ENCODE peak calls at places on chromosome 14, in eight cellular contexts. T is HFF-Myc; Q is foreskin fibroblast; M is A549; O is PC-9; B is choroid plexus epithelial cell; Z is CD4-positive, alpha-beta T cell; F is Calu3. R is an unnamed sample.

GRCh38 chr14:103540816-103541493 is 12.0 kb downstream of the TRMT61A start:
- DNase-seq in T (no peak), Q (no peak), M (no peak), O (no peak), B (no peak), Z (no peak), F (no peak), R (peak; percentile 7)

GRCh38 chr14:63544641-63545234 is 1.6 kb upstream of the PPP2R5E start:
- DNase-seq in T (no peak), Q (peak; percentile 33), M (peak; percentile 38), O (no peak), B (peak; percentile 67), Z (no peak), F (peak; percentile 6), R (no peak)

GRCh38 chr14:54446201-54446693 is 5.1 kb upstream of the CNIH1 start:
- DNase-seq in T (no peak), Q (no peak), M (no peak), O (no peak), B (peak; percentile 33), Z (no peak), F (peak; percentile 26), R (no peak)

GRCh38 chr14:39988939-39989338 is 556.7 kb upstream of the FBXO33 start:
- DNase-seq in T (no peak), Q (no peak), M (peak; percentile 57), O (peak; percentile 35), B (peak; percentile 43), Z (no peak), F (peak; percentile 1), R (no peak)

GRCh38 chr14:99621948-99622347 is 17.9 kb upstream of the CCDC85C start:
- DNase-seq in T (no peak), Q (no peak), M (no peak), O (peak; percentile 80), B (no peak), Z (no peak), F (no peak), R (no peak)

GRCh38 chr14:28406181-28406580 is 360.4 kb upstream of the FOXG1 start:
- DNase-seq in T (no peak), Q (no peak), M (no peak), O (no peak), B (peak; percentile 65), Z (no peak), F (no peak), R (no peak)

GRCh38 chr14:32564591-32564990 is 235.5 kb downstream of the AKAP6 start:
- DNase-seq in T (no peak), Q (no peak), M (no peak), O (no peak), B (peak; percentile 67), Z (no peak), F (no peak), R (no peak)

GRCh38 chr14:83006071-83006670 is 1472.5 kb upstream of the SEL1L start:
- DNase-seq in T (no peak), Q (no peak), M (no peak), O (no peak), B (no peak), Z (no peak), F (no peak), R (no peak)

GRCh38 chr14:35829449-35829848 is 3.3 kb downstream of the BRMS1L start:
- DNase-seq in T (no peak), Q (no peak), M (no peak), O (no peak), B (peak; percentile 19), Z (no peak), F (no peak), R (no peak)

GRCh38 chr14:24274101-24274543 is 2.7 kb upstream of the RABGGTA start:
- DNase-seq in T (no peak), Q (no peak), M (no peak), O (peak; percentile 86), B (no peak), Z (no peak), F (peak; percentile 13), R (no peak)

GRCh38 chr14:62307844-62308243 is 545.6 kb downstream of the SNAPC1 start:
- DNase-seq in T (no peak), Q (no peak), M (no peak), O (no peak), B (no peak), Z (no peak), F (no peak), R (no peak)

GRCh38 chr14:101559624-101560533 is 1.4 kb upstream of the DIO3 start:
- DNase-seq in T (no peak), Q (no peak), M (no peak), O (no peak), B (peak; percentile 11), Z (no peak), F (peak; percentile 77), R (peak; percentile 58)

GRCh38 chr14:103043257-103043893 is 14.0 kb downstream of the CDC42BPB start:
- DNase-seq in T (no peak), Q (no peak), M (no peak), O (no peak), B (no peak), Z (no peak), F (no peak), R (no peak)

GRCh38 chr14:67187210-67187609 is 2.0 kb upstream of the GARIN2 start:
- DNase-seq in T (peak; percentile 62), Q (peak; percentile 70), M (peak; percentile 68), O (peak; percentile 90), B (peak; percentile 35), Z (no peak), F (peak; percentile 59), R (no peak)

GRCh38 chr14:61653507-61653906 is 41.8 kb upstream of the HIF1A start:
- DNase-seq in T (peak; percentile 67), Q (peak; percentile 88), M (peak; percentile 21), O (no peak), B (peak; percentile 70), Z (no peak), F (no peak), R (no peak)

GRCh38 chr14:31934767-31935266 is 142.3 kb upstream of the ARHGAP5 start:
- DNase-seq in T (no peak), Q (peak; percentile 35), M (peak; percentile 87), O (no peak), B (peak; percentile 89), Z (no peak), F (peak; percentile 68), R (peak; percentile 55)

GRCh38 chr14:71465316-71465715 is 466.9 kb upstream of the RGS6 start:
- DNase-seq in T (no peak), Q (peak; percentile 29), M (no peak), O (no peak), B (peak; percentile 54), Z (no peak), F (no peak), R (no peak)

GRCh38 chr14:99601301-99601945 is 2.6 kb downstream of the CCDC85C start:
- DNase-seq in T (no peak), Q (no peak), M (no peak), O (no peak), B (peak; percentile 83), Z (no peak), F (no peak), R (no peak)

GRCh38 chr14:72774141-72774540 is 119.8 kb downstream of the DPF3 start:
- DNase-seq in T (no peak), Q (no peak), M (no peak), O (no peak), B (no peak), Z (no peak), F (no peak), R (no peak)

GRCh38 chr14:24136684-24137528 is 912 bp downstream of the PSME1 start:
- DNase-seq in T (no peak), Q (no peak), M (no peak), O (no peak), B (no peak), Z (no peak), F (no peak), R (no peak)

DNA sequence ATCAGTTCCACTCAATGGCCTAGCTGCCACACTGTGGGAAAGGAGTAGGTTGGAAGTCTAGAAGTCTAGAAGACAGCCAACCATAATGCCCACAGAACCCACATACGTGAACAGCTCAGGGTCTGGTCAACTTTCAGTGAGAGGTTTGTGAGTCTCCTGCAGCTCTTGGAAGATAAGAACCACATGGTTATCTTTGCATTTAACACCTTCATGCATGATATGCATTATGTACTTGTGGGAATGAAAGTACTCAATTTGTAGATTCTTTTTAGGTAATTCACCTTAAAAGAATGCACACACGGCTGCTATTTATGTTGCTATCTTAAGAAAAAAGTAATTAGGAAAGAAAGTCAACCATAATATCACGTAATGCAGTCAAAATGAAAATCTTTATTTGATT is 126.7 kb downstream of the ESRRB start:
- DNase-seq in T (no peak), Q (no peak), M (no peak), O (no peak), B (no peak), Z (no peak), F (no peak), R (no peak)
- TF ChIP-seq CTCF in T (no peak), Q (no peak), M (no peak), O (no peak), B (no peak), Z (no peak), F (no peak), R (no peak)

GRCh38 chr14:20512139-20512905 is 7.0 kb downstream of the RNASE10 start:
- DNase-seq in T (no peak), Q (no peak), M (no peak), O (no peak), B (no peak), Z (no peak), F (no peak), R (no peak)
- TF ChIP-seq CTCF in T (no peak), Q (no peak), M (no peak), O (no peak), B (no peak), Z (no peak), F (no peak), R (no peak)

GRCh38 chr14:65286443-65286842 is 126.1 kb upstream of the FUT8 start:
- DNase-seq in T (no peak), Q (no peak), M (peak; percentile 23), O (no peak), B (no peak), Z (no peak), F (peak; percentile 46), R (no peak)
- TF ChIP-seq CTCF in T (peak; percentile 35), Q (peak; percentile 10), M (peak; percentile 19), O (peak; percentile 56), B (peak; percentile 40), Z (peak; percentile 45), F (peak; percentile 42), R (no peak)

GRCh38 chr14:87745507-87746118 is 247.4 kb downstream of the GALC start:
- DNase-seq in T (peak; percentile 30), Q (no peak), M (peak; percentile 37), O (peak; percentile 37), B (peak; percentile 23), Z (no peak), F (peak; percentile 44), R (peak; percentile 52)
- TF ChIP-seq CTCF in T (peak; percentile 88), Q (peak; percentile 69), M (peak; percentile 41), O (peak; percentile 51), B (peak; percentile 53), Z (peak; percentile 44), F (peak; percentile 42), R (peak; percentile 72)

DNA sequence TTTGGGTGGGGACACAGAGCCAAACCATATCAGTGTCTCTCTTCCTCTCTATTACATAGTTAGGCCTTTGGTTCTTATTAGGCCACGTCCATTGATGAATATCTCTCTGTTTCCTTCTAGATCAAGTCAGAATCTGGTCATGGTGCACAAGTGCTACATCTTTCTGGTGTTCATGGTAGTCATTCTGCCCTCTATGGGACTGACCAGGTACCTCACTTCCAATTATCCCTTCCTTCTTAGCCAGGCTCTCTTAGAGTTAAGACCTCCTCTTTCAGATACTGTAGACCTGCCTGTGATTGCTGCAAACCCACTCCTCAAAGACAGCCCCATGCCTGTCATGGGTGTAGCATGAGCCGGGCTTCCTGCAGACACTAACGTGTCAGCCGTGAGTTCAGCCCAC is 25.2 kb downstream of the NGB start:
- DNase-seq in T (no peak), Q (no peak), M (no peak), O (no peak), B (no peak), Z (no peak), F (no peak), R (no peak)
- TF ChIP-seq CTCF in T (no peak), Q (no peak), M (no peak), O (no peak), B (peak; percentile 4), Z (no peak), F (no peak), R (no peak)